ENCODE peak calls at places on chromosomes 11 and 22, in nine cellular contexts. One of them, this sample, is unnamed.

GRCh38 chr11:20032577-20033265 is 127.6 kb downstream of the DBX1 start:
- DNase-seq in testis: no peak
- DNase-seq in mucosa of descending colon: no peak
- DNase-seq in choroid plexus epithelial cell: no peak
- DNase-seq in epithelial cell of esophagus: peak
- DNase-seq in fibroblast of mammary gland: no peak
- DNase-seq in stomach: no peak
- DNase-seq in IMR-90: no peak
- DNase-seq in right atrium auricular region: no peak
- DNase-seq in this sample: no peak

GRCh38 chr11:45745065-45745811 is 59.7 kb upstream of the SLC35C1 start:
- DNase-seq in right atrium auricular region: peak
- DNase-seq in stomach: no peak
- DNase-seq in mucosa of descending colon: no peak
- DNase-seq in fibroblast of mammary gland: no peak
- DNase-seq in IMR-90: no peak
- DNase-seq in choroid plexus epithelial cell: peak
- DNase-seq in epithelial cell of esophagus: no peak
- DNase-seq in testis: peak
- DNase-seq in this sample: no peak

GRCh38 chr11:73177380-73178091 is 35.4 kb upstream of the FCHSD2 start:
- DNase-seq in IMR-90: no peak
- DNase-seq in testis: peak
- DNase-seq in mucosa of descending colon: no peak
- DNase-seq in epithelial cell of esophagus: peak
- DNase-seq in fibroblast of mammary gland: no peak
- DNase-seq in right atrium auricular region: peak
- DNase-seq in choroid plexus epithelial cell: no peak
- DNase-seq in stomach: peak
- DNase-seq in this sample: no peak

GRCh38 chr11:120185678-120186407 is 25.0 kb upstream of the OAF start:
- DNase-seq in fibroblast of mammary gland: no peak
- DNase-seq in right atrium auricular region: no peak
- DNase-seq in IMR-90: no peak
- DNase-seq in testis: peak
- DNase-seq in mucosa of descending colon: no peak
- DNase-seq in stomach: peak
- DNase-seq in choroid plexus epithelial cell: no peak
- DNase-seq in epithelial cell of esophagus: no peak
- DNase-seq in this sample: no peak

GRCh38 chr22:37244922-37245722 is 1.1 kb upstream of the RAC2 start:
- DNase-seq in stomach: no peak
- DNase-seq in IMR-90: no peak
- DNase-seq in fibroblast of mammary gland: no peak
- DNase-seq in choroid plexus epithelial cell: no peak
- DNase-seq in right atrium auricular region: no peak
- DNase-seq in testis: no peak
- DNase-seq in epithelial cell of esophagus: no peak
- DNase-seq in mucosa of descending colon: peak
- DNase-seq in this sample: no peak

GRCh38 chr11:27309064-27309463 is 54.0 kb downstream of the CCDC34 start:
- DNase-seq in choroid plexus epithelial cell: no peak
- DNase-seq in right atrium auricular region: no peak
- DNase-seq in stomach: no peak
- DNase-seq in mucosa of descending colon: no peak
- DNase-seq in fibroblast of mammary gland: no peak
- DNase-seq in testis: no peak
- DNase-seq in IMR-90: no peak
- DNase-seq in epithelial cell of esophagus: no peak
- DNase-seq in this sample: no peak

GRCh38 chr11:14713518-14714244 is 70.1 kb downstream of the PDE3B start:
- DNase-seq in choroid plexus epithelial cell: no peak
- DNase-seq in mucosa of descending colon: no peak
- DNase-seq in stomach: no peak
- DNase-seq in fibroblast of mammary gland: no peak
- DNase-seq in testis: no peak
- DNase-seq in IMR-90: no peak
- DNase-seq in right atrium auricular region: no peak
- DNase-seq in epithelial cell of esophagus: no peak
- DNase-seq in this sample: no peak

GRCh38 chr22:20542736-20543135 is 35.3 kb downstream of the MED15 start:
- DNase-seq in mucosa of descending colon: no peak
- DNase-seq in choroid plexus epithelial cell: no peak
- DNase-seq in right atrium auricular region: no peak
- DNase-seq in epithelial cell of esophagus: no peak
- DNase-seq in stomach: no peak
- DNase-seq in IMR-90: no peak
- DNase-seq in testis: no peak
- DNase-seq in fibroblast of mammary gland: no peak
- DNase-seq in this sample: no peak

GRCh38 chr11:28922351-28922981 is 814.3 kb downstream of the METTL15 start:
- DNase-seq in testis: no peak
- DNase-seq in IMR-90: peak
- DNase-seq in fibroblast of mammary gland: peak
- DNase-seq in mucosa of descending colon: no peak
- DNase-seq in stomach: no peak
- DNase-seq in choroid plexus epithelial cell: no peak
- DNase-seq in epithelial cell of esophagus: no peak
- DNase-seq in right atrium auricular region: no peak
- DNase-seq in this sample: no peak

GRCh38 chr11:79342236-79342635 is 98.6 kb downstream of the TENM4 start:
- DNase-seq in right atrium auricular region: no peak
- DNase-seq in IMR-90: no peak
- DNase-seq in fibroblast of mammary gland: no peak
- DNase-seq in stomach: no peak
- DNase-seq in testis: no peak
- DNase-seq in mucosa of descending colon: no peak
- DNase-seq in epithelial cell of esophagus: no peak
- DNase-seq in choroid plexus epithelial cell: no peak
- DNase-seq in this sample: no peak

GRCh38 chr22:37973271-37974170 is 10.8 kb downstream of the SOX10 start:
- DNase-seq in stomach: no peak
- DNase-seq in testis: no peak
- DNase-seq in mucosa of descending colon: no peak
- DNase-seq in fibroblast of mammary gland: no peak
- DNase-seq in right atrium auricular region: no peak
- DNase-seq in IMR-90: no peak
- DNase-seq in epithelial cell of esophagus: no peak
- DNase-seq in choroid plexus epithelial cell: no peak
- DNase-seq in this sample: no peak

GRCh38 chr22:19482297-19482696 is 2.6 kb downstream of the CDC45 start:
- DNase-seq in fibroblast of mammary gland: no peak
- DNase-seq in testis: no peak
- DNase-seq in right atrium auricular region: no peak
- DNase-seq in IMR-90: no peak
- DNase-seq in stomach: peak
- DNase-seq in epithelial cell of esophagus: no peak
- DNase-seq in choroid plexus epithelial cell: no peak
- DNase-seq in mucosa of descending colon: no peak
- DNase-seq in this sample: no peak

GRCh38 chr11:79160786-79161403 is 279.9 kb downstream of the TENM4 start:
- DNase-seq in stomach: no peak
- DNase-seq in epithelial cell of esophagus: peak
- DNase-seq in IMR-90: no peak
- DNase-seq in testis: peak
- DNase-seq in mucosa of descending colon: no peak
- DNase-seq in choroid plexus epithelial cell: no peak
- DNase-seq in fibroblast of mammary gland: peak
- DNase-seq in right atrium auricular region: no peak
- DNase-seq in this sample: no peak

DNA sequence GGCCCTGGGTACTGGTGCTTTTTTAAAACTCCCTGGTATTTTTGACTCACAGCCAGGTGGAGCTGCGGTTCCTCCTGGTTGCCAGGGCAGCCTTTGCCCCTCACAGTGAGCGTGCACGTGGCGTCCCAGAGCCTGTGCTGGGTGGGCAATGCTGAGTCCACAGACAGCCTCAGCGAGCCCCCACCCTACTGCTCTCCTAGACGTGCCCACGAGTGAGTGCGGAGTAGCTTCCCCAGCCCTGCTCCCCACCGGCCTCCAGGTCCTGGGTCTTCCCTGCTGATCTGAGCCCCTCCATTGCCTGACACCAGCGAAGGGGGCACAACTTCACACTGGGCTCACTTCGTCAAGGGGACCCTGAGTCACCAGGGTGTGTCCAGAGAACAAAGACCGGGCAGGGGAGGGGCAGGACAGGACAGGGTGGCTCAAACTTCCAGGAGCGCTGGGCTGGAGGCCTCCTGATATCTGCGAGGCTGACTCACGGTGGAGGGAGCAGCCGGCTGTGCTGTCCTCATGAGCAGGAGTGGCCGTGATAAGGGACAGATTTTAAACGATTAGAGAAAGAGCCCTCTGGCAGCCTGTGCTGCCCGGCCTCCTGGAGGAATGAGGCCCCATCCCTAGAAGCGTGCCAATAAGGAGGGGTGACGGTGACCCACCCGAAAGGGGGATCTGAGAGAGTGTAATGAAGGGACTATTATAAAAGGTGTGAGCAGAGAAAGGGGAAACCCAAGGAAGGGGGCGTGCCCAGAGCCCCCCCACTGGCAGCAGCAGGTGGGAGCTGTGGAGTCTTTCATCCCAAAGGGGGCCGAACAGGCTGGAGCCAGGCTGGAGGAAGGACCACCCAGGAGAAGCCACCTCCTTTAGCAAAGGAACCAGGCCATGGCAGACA is 129.3 kb upstream of the FGF3 start:
- DNase-seq in epithelial cell of esophagus: peak
- DNase-seq in mucosa of descending colon: peak
- DNase-seq in testis: no peak
- DNase-seq in stomach: peak
- DNase-seq in fibroblast of mammary gland: no peak
- DNase-seq in choroid plexus epithelial cell: no peak
- DNase-seq in right atrium auricular region: no peak
- DNase-seq in IMR-90: peak
- DNase-seq in this sample: no peak
- H3K4me3 ChIP-seq in epithelial cell of esophagus: no peak
- H3K4me3 ChIP-seq in mucosa of descending colon: no peak
- H3K4me3 ChIP-seq in testis: no peak
- H3K4me3 ChIP-seq in stomach: no peak
- H3K4me3 ChIP-seq in fibroblast of mammary gland: no peak
- H3K4me3 ChIP-seq in choroid plexus epithelial cell: no peak
- H3K4me3 ChIP-seq in right atrium auricular region: no peak
- H3K4me3 ChIP-seq in IMR-90: no peak
- H3K4me3 ChIP-seq in this sample: no peak

GRCh38 chr11:7657306-7658025 is 15.8 kb downstream of the CYB5R2 start:
- DNase-seq in mucosa of descending colon: peak
- DNase-seq in testis: peak
- DNase-seq in epithelial cell of esophagus: peak
- DNase-seq in fibroblast of mammary gland: peak
- DNase-seq in right atrium auricular region: peak
- DNase-seq in choroid plexus epithelial cell: peak
- DNase-seq in IMR-90: peak
- DNase-seq in stomach: peak
- DNase-seq in this sample: no peak
- TF ChIP-seq CTCF in mucosa of descending colon: no peak
- TF ChIP-seq CTCF in testis: peak
- TF ChIP-seq CTCF in epithelial cell of esophagus: peak
- TF ChIP-seq CTCF in fibroblast of mammary gland: peak
- TF ChIP-seq CTCF in right atrium auricular region: peak
- TF ChIP-seq CTCF in choroid plexus epithelial cell: peak
- TF ChIP-seq CTCF in IMR-90: peak
- TF ChIP-seq CTCF in stomach: peak
- TF ChIP-seq CTCF in this sample: peak

GRCh38 chr11:25943031-25943430 is 388.9 kb upstream of the ANO3 start:
- DNase-seq in right atrium auricular region: no peak
- DNase-seq in epithelial cell of esophagus: no peak
- DNase-seq in mucosa of descending colon: no peak
- DNase-seq in testis: no peak
- DNase-seq in fibroblast of mammary gland: no peak
- DNase-seq in stomach: no peak
- DNase-seq in IMR-90: no peak
- DNase-seq in choroid plexus epithelial cell: no peak
- DNase-seq in this sample: no peak
- H3K4me3 ChIP-seq in right atrium auricular region: no peak
- H3K4me3 ChIP-seq in epithelial cell of esophagus: no peak
- H3K4me3 ChIP-seq in mucosa of descending colon: no peak
- H3K4me3 ChIP-seq in testis: no peak
- H3K4me3 ChIP-seq in fibroblast of mammary gland: no peak
- H3K4me3 ChIP-seq in stomach: no peak
- H3K4me3 ChIP-seq in IMR-90: no peak
- H3K4me3 ChIP-seq in choroid plexus epithelial cell: no peak
- H3K4me3 ChIP-seq in this sample: no peak

GRCh38 chr11:84804026-84804425 is 823.1 kb downstream of the DLG2 start:
- DNase-seq in IMR-90: no peak
- DNase-seq in fibroblast of mammary gland: no peak
- DNase-seq in testis: no peak
- DNase-seq in stomach: no peak
- DNase-seq in choroid plexus epithelial cell: no peak
- DNase-seq in right atrium auricular region: no peak
- DNase-seq in mucosa of descending colon: no peak
- DNase-seq in epithelial cell of esophagus: no peak
- DNase-seq in this sample: no peak

GRCh38 chr11:84794663-84795443 is 832.3 kb downstream of the DLG2 start:
- DNase-seq in epithelial cell of esophagus: no peak
- DNase-seq in choroid plexus epithelial cell: no peak
- DNase-seq in testis: no peak
- DNase-seq in fibroblast of mammary gland: no peak
- DNase-seq in stomach: no peak
- DNase-seq in IMR-90: no peak
- DNase-seq in mucosa of descending colon: no peak
- DNase-seq in right atrium auricular region: no peak
- DNase-seq in this sample: no peak

GRCh38 chr11:84795698-84796097 is 831.4 kb downstream of the DLG2 start:
- DNase-seq in fibroblast of mammary gland: no peak
- DNase-seq in choroid plexus epithelial cell: no peak
- DNase-seq in testis: no peak
- DNase-seq in stomach: no peak
- DNase-seq in right atrium auricular region: no peak
- DNase-seq in mucosa of descending colon: no peak
- DNase-seq in IMR-90: no peak
- DNase-seq in epithelial cell of esophagus: no peak
- DNase-seq in this sample: no peak

GRCh38 chr11:84806354-84806753 is 820.8 kb downstream of the DLG2 start:
- DNase-seq in mucosa of descending colon: no peak
- DNase-seq in epithelial cell of esophagus: no peak
- DNase-seq in testis: no peak
- DNase-seq in IMR-90: no peak
- DNase-seq in choroid plexus epithelial cell: no peak
- DNase-seq in stomach: no peak
- DNase-seq in right atrium auricular region: no peak
- DNase-seq in fibroblast of mammary gland: no peak
- DNase-seq in this sample: no peak

DNA sequence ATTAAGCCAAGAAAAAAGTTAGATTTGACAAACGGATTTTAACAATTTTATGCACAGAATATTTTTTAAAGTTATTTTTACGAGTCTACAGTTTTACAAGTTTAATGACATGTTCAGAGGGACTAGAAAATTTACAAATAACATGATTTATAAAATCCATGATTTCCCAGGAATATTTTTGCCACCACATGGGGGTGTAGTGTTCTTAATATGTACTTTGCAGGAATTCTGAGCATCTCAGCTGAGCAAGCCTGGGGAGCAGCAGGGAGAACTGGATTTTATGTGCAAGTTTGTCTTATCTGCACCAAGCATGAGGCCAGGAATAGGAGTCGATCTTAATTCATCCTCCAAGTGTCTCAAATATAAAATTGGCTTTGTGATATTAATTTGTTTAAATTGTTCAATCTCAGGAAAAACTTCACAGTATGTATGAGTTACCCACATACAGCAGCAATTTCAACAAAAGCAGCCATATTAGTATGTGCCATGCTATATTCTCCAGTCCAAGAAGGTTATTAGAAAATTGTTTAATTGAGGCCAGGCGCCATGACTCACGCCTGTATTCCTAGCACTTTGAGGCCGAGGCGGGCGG is 826.3 kb downstream of the DLG2 start:
- DNase-seq in fibroblast of mammary gland: peak
- DNase-seq in IMR-90: peak
- DNase-seq in right atrium auricular region: no peak
- DNase-seq in choroid plexus epithelial cell: peak
- DNase-seq in epithelial cell of esophagus: peak
- DNase-seq in mucosa of descending colon: no peak
- DNase-seq in stomach: no peak
- DNase-seq in testis: no peak
- DNase-seq in this sample: peak
- TF ChIP-seq CTCF in fibroblast of mammary gland: peak
- TF ChIP-seq CTCF in IMR-90: peak
- TF ChIP-seq CTCF in right atrium auricular region: no peak
- TF ChIP-seq CTCF in choroid plexus epithelial cell: peak
- TF ChIP-seq CTCF in epithelial cell of esophagus: peak
- TF ChIP-seq CTCF in mucosa of descending colon: no peak
- TF ChIP-seq CTCF in stomach: no peak
- TF ChIP-seq CTCF in testis: no peak
- TF ChIP-seq CTCF in this sample: peak